ENCODE peak calls at places on chromosomes 11 and 22, in nine cellular contexts. P is EH, B is left ventricle myocardium inferior, X is frontal cortex, H is upper lobe of right lung, E is GDM1, C is HTR-8/SVneo, S is smooth muscle cell of the brain vasculature, K is AG09309. V is an unnamed sample.

GRCh38 chr11:14041040-14041439 is 78.5 kb downstream of the SPON1 start:
- DNase-seq in P (peak; percentile 20), B (no peak), X (no peak), H (no peak), E (no peak), C (no peak), S (no peak), K (no peak), V (no peak)

GRCh38 chr22:30408388-30409101 is 11.7 kb downstream of the SEC14L2 start:
- DNase-seq in P (peak; percentile 96), B (no peak), X (no peak), H (no peak), E (peak; percentile 44), C (no peak), S (no peak), K (peak; percentile 33), V (no peak)

GRCh38 chr11:21588754-21589153 is 604.1 kb upstream of the ANO5 start:
- DNase-seq in P (no peak), B (no peak), X (no peak), H (no peak), E (no peak), C (no peak), S (no peak), K (no peak), V (no peak)

GRCh38 chr11:76234704-76235232 is 28.5 kb upstream of the WNT11 start:
- DNase-seq in P (no peak), B (peak; percentile 47), X (no peak), H (peak; percentile 77), E (no peak), C (no peak), S (no peak), K (no peak), V (no peak)

GRCh38 chr11:129828301-129828836 is 12.7 kb downstream of the TMEM45B start:
- DNase-seq in P (no peak), B (no peak), X (no peak), H (no peak), E (no peak), C (no peak), S (no peak), K (no peak), V (no peak)

GRCh38 chr11:111512296-111513239 is at the start of gene BTG4:
- DNase-seq in P (peak; percentile 42), B (no peak), X (peak; percentile 35), H (no peak), E (no peak), C (no peak), S (no peak), K (no peak), V (no peak)

GRCh38 chr11:843818-844692 is 1.4 kb downstream of the TSPAN4 start:
- DNase-seq in P (peak; percentile 98), B (peak; percentile 92), X (no peak), H (peak; percentile 97), E (peak; percentile 45), C (peak; percentile 92), S (peak; percentile 77), K (peak; percentile 92), V (peak; percentile 95)

GRCh38 chr11:1195690-1196515 is 27.0 kb upstream of the MUC5B start:
- DNase-seq in P (no peak), B (peak; percentile 9), X (no peak), H (peak; percentile 61), E (no peak), C (no peak), S (no peak), K (no peak), V (no peak)

GRCh38 chr11:33828604-33829429 is 54.5 kb upstream of the FBXO3 start:
- DNase-seq in P (no peak), B (no peak), X (no peak), H (no peak), E (no peak), C (no peak), S (no peak), K (no peak), V (no peak)

GRCh38 chr11:127345819-127346459 is 345.4 kb upstream of the KIRREL3 start:
- DNase-seq in P (peak; percentile 44), B (peak; percentile 18), X (peak; percentile 25), H (no peak), E (no peak), C (peak; percentile 33), S (no peak), K (no peak), V (peak; percentile 3)

GRCh38 chr22:35663371-35663770 is 15.1 kb downstream of the APOL6 start:
- DNase-seq in P (peak; percentile 41), B (no peak), X (no peak), H (no peak), E (no peak), C (no peak), S (no peak), K (no peak), V (no peak)

GRCh38 chr11:14417975-14418374 is 59.0 kb upstream of the RRAS2 start:
- DNase-seq in P (peak; percentile 69), B (no peak), X (no peak), H (no peak), E (no peak), C (no peak), S (no peak), K (no peak), V (no peak)

GRCh38 chr11:18704045-18704645 is 5.6 kb downstream of the TMEM86A start:
- DNase-seq in P (no peak), B (no peak), X (no peak), H (no peak), E (no peak), C (no peak), S (no peak), K (no peak), V (no peak)

GRCh38 chr11:72773291-72773690 is 20.6 kb downstream of the STARD10 start:
- DNase-seq in P (peak; percentile 88), B (peak; percentile 38), X (no peak), H (no peak), E (no peak), C (peak; percentile 86), S (no peak), K (peak; percentile 55), V (peak; percentile 96)

GRCh38 chr11:125448136-125448535 is 47.9 kb downstream of the FEZ1 start:
- DNase-seq in P (peak; percentile 46), B (no peak), X (no peak), H (no peak), E (no peak), C (no peak), S (no peak), K (no peak), V (peak; percentile 37)

GRCh38 chr22:38034278-38034882 is 22.8 kb upstream of the PICK1 start:
- DNase-seq in P (peak; percentile 95), B (peak; percentile 70), X (peak; percentile 69), H (peak; percentile 77), E (peak; percentile 30), C (peak; percentile 90), S (peak; percentile 69), K (peak; percentile 55), V (peak; percentile 95)

GRCh38 chr11:47104337-47104950 is 72.2 kb downstream of the ARFGAP2 start:
- DNase-seq in P (peak; percentile 81), B (no peak), X (no peak), H (no peak), E (no peak), C (no peak), S (no peak), K (no peak), V (no peak)

GRCh38 chr11:61447601-61448551 is 18.0 kb downstream of the SDHAF2 start:
- DNase-seq in P (no peak), B (no peak), X (no peak), H (no peak), E (no peak), C (no peak), S (no peak), K (no peak), V (no peak)

GRCh38 chr11:33829430-33830141 is 55.3 kb upstream of the FBXO3 start:
- DNase-seq in P (peak; percentile 75), B (peak; percentile 38), X (peak; percentile 72), H (no peak), E (peak; percentile 28), C (peak; percentile 81), S (peak; percentile 56), K (peak; percentile 43), V (peak; percentile 62)

GRCh38 chr11:12377106-12377823 is at the start of gene PARVA:
- DNase-seq in P (peak; percentile 93), B (peak; percentile 76), X (peak; percentile 29), H (peak; percentile 85), E (no peak), C (peak; percentile 40), S (no peak), K (peak; percentile 41), V (peak; percentile 48)

GRCh38 chr11:64960719-64961118 is 11.2 kb downstream of the MAJIN start:
- DNase-seq in P (no peak), B (no peak), X (no peak), H (no peak), E (no peak), C (no peak), S (no peak), K (no peak), V (no peak)

GRCh38 chr11:96228472-96228871 is 114.5 kb downstream of the MAML2 start:
- DNase-seq in P (peak; percentile 96), B (peak; percentile 65), X (no peak), H (no peak), E (no peak), C (peak; percentile 79), S (peak; percentile 91), K (no peak), V (peak; percentile 20)

GRCh38 chr11:3189193-3189843 is 24.2 kb upstream of the OSBPL5 start:
- DNase-seq in P (no peak), B (no peak), X (no peak), H (no peak), E (no peak), C (no peak), S (no peak), K (no peak), V (no peak)

GRCh38 chr11:104152941-104153340 is 11.0 kb downstream of the PDGFD start:
- DNase-seq in P (no peak), B (no peak), X (no peak), H (no peak), E (no peak), C (no peak), S (no peak), K (no peak), V (no peak)

GRCh38 chr11:16001899-16002426 is 354.4 kb downstream of the SOX6 start:
- DNase-seq in P (peak; percentile 94), B (no peak), X (no peak), H (peak; percentile 48), E (no peak), C (no peak), S (peak; percentile 49), K (peak; percentile 53), V (no peak)

GRCh38 chr11:96054870-96055705 is 131.2 kb upstream of the MTMR2 start:
- DNase-seq in P (peak; percentile 61), B (no peak), X (no peak), H (no peak), E (no peak), C (peak; percentile 44), S (no peak), K (no peak), V (no peak)

GRCh38 chr11:102934735-102935134 is 20.8 kb downstream of the MMP13 start:
- DNase-seq in P (no peak), B (no peak), X (no peak), H (no peak), E (no peak), C (no peak), S (no peak), K (no peak), V (no peak)

GRCh38 chr11:12066056-12066798 is 44.2 kb upstream of the MICAL2 start:
- DNase-seq in P (peak; percentile 98), B (no peak), X (no peak), H (no peak), E (no peak), C (peak; percentile 79), S (no peak), K (peak; percentile 91), V (no peak)

GRCh38 chr11:12696911-12697581 is 22.8 kb downstream of the TEAD1 start:
- DNase-seq in P (no peak), B (no peak), X (no peak), H (no peak), E (no peak), C (no peak), S (no peak), K (no peak), V (no peak)

GRCh38 chr11:113001709-113002108 is 40.5 kb downstream of the NCAM1 start:
- DNase-seq in P (no peak), B (no peak), X (no peak), H (no peak), E (no peak), C (no peak), S (no peak), K (no peak), V (no peak)

GRCh38 chr11:59944761-59945160 is 6.5 kb downstream of the OOSP1 start:
- DNase-seq in P (no peak), B (no peak), X (no peak), H (no peak), E (no peak), C (no peak), S (no peak), K (no peak), V (no peak)